ENCODE peak calls at places on chromosomes 6 and 20, in four cellular contexts. R is IMR-90, A is GM12878, W is H1. G is an unnamed sample.
A peak's percentile ranks its signal among the peaks of the same experiment; 100 is the strongest.

GRCh38 chr20:5364997-5365597 is 48.3 kb upstream of the PROKR2 start:
- DNase-seq in W (no peak), R (no peak), A (no peak), G (no peak)

GRCh38 chr6:155491421-155491820 is 35.8 kb upstream of the NOX3 start:
- DNase-seq in W (no peak), R (no peak), A (no peak), G (no peak)

GRCh38 chr6:130624046-130624445 is 203.2 kb upstream of the SMLR1 start:
- DNase-seq in R (peak; percentile 66), W (no peak), A (peak; percentile 60), G (no peak)

GRCh38 chr6:3226422-3227362 is 761 bp downstream of the TUBB2B start:
- DNase-seq in R (no peak), W (peak; percentile 64), A (no peak), G (peak; percentile 58)

GRCh38 chr6:15079288-15079817 is 166.5 kb upstream of the JARID2 start:
- DNase-seq in A (no peak), W (no peak), R (no peak), G (peak; percentile 48)

GRCh38 chr6:147684906-147685305 is 176.4 kb downstream of the SAMD5 start:
- DNase-seq in W (no peak), A (no peak), R (no peak), G (no peak)

GRCh38 chr20:60751826-60752225 is 500.2 kb upstream of the CDH4 start:
- DNase-seq in A (no peak), R (no peak), W (no peak), G (no peak)

GRCh38 chr6:66328181-66328580 is 621.2 kb upstream of the EYS start:
- DNase-seq in A (no peak), W (no peak), R (no peak), G (no peak)

GRCh38 chr6:46632053-46632452 is 20.6 kb downstream of the CYP39A1 start:
- DNase-seq in W (no peak), A (no peak), R (no peak), G (no peak)

GRCh38 chr6:152170313-152170701 is 362.8 kb downstream of the ESR1 start:
- DNase-seq in A (no peak), W (no peak), R (no peak), G (no peak)

GRCh38 chr6:131744888-131745287 is 34.1 kb upstream of the CTAGE9 start:
- DNase-seq in W (no peak), R (no peak), A (no peak), G (no peak)

GRCh38 chr20:59807909-59808728 is 125.3 kb downstream of the SYCP2 start:
- DNase-seq in A (no peak), W (no peak), R (no peak), G (no peak)

GRCh38 chr20:8837396-8837795 is 231.5 kb upstream of the PLCB4 start:
- DNase-seq in W (no peak), A (no peak), R (peak; percentile 96), G (no peak)

GRCh38 chr20:58421497-58421850 is 32.4 kb downstream of the VAPB start:
- DNase-seq in W (no peak), R (no peak), A (no peak), G (no peak)

GRCh38 chr20:24766143-24766527 is 182.9 kb upstream of the CST7 start:
- DNase-seq in R (no peak), A (no peak), W (no peak), G (no peak)

GRCh38 chr20:19813839-19814238 is 55.8 kb downstream of the RIN2 start:
- DNase-seq in W (no peak), R (peak; percentile 34), A (no peak), G (no peak)
- TF ChIP-seq CHD1 in W (no peak), R (no peak), A (no peak), G (no peak)

GRCh38 chr20:53753880-53754459 is 160.3 kb upstream of the ZNF217 start:
- DNase-seq in W (no peak), A (no peak), R (no peak), G (no peak)

GRCh38 chr20:53750827-53751393 is 157.3 kb upstream of the ZNF217 start:
- DNase-seq in R (peak; percentile 91), A (peak; percentile 69), W (no peak), G (peak; percentile 68)

GRCh38 chr20:53751394-53752368 is 158.0 kb upstream of the ZNF217 start:
- DNase-seq in W (no peak), R (no peak), A (peak; percentile 86), G (no peak)

GRCh38 chr20:53752583-53752970 is 158.9 kb upstream of the ZNF217 start:
- DNase-seq in R (no peak), A (no peak), W (no peak), G (no peak)

DNA sequence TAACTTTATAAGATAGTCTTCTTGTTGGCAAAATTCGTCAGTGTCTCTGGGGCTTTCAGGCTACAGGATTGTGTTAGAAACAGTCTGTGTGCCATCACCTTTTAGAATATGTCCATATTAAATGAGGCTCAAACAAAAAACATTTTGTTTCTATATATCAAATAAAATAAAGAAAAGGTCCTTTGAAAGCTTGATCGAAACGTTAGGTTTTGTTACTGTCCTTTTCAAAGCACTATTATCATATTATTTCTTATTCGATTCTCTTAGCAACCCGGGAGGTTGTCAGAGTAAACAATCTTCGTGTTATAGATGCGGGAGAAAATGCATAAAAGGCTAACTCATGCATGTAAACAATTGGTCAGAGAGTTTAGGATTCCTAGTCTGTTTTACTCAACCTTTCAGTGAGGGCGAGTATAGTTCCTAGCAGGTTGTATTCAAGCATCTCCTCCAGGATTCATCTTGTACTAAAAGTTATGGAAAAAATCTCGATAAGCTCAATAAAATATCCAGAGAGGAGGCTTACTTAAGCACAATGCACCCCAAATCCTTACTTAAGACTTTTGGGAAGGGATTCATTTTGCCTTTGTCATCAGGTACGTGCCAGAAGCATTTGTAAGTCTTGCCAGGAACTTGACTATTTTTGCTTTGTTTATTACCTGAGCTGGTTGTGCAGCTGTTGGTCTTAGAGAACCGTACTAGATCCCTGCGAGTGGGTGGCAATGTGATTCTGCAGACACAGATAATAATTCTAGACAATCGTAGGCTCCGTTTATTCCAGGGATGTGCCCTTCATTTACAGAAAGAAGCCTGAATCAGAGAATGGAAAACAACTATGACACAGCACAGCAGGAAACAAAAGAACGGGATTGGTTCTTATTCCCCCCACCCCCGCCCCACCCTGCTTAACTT is 159.6 kb upstream of the ZNF217 start:
- DNase-seq in A (no peak), W (no peak), R (peak; percentile 42), G (peak; percentile 47)
- TF ChIP-seq CHD1 in A (no peak), W (no peak), R (no peak), G (no peak)

DNA sequence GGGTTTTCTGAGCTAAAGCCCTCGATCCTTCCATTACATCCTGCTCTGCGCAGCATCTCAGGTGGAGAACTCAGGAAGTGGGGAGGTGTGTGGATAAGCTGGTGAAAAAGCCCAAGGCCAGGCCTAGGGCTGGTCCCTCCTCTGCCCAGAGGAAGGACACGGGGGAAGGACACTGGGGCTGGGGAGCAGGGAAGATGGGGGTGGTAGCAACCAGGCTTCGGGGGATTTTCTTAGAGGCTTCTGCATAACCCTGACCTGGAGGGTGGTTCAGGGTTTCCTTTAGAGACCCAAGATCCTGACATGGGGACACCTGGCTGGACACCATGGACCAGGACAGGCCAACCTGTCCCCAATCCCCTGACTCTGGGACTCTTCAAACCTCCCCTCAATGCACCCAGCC is 37.9 kb downstream of the SUN5 start:
- DNase-seq in A (no peak), R (no peak), W (no peak), G (no peak)
- TF ChIP-seq CHD1 in A (no peak), R (no peak), W (no peak), G (no peak)

GRCh38 chr6:162882817-162883481 is 155.2 kb downstream of the PACRG start:
- DNase-seq in A (no peak), W (no peak), R (no peak), G (no peak)
- TF ChIP-seq CHD1 in A (no peak), W (no peak), R (no peak), G (no peak)

G was measured in K562.